ENCODE peak calls at places on chromosome 15, in four cellular contexts. One of them, this sample, is unnamed.

GRCh38 chr15:74954515-74954914 is 2.1 kb downstream of the RPP25 start:
- DNase-seq in SK-N-SH: peak; percentile 79
- DNase-seq in H1: no peak
- DNase-seq in K562: peak; percentile 93
- DNase-seq in this sample: no peak

GRCh38 chr15:95511680-95512079 is 818.8 kb upstream of the NR2F2 start:
- DNase-seq in SK-N-SH: no peak
- DNase-seq in H1: no peak
- DNase-seq in K562: no peak
- DNase-seq in this sample: no peak

GRCh38 chr15:78320173-78320572 is 20.0 kb upstream of the CRABP1 start:
- DNase-seq in SK-N-SH: no peak
- DNase-seq in H1: no peak
- DNase-seq in K562: no peak
- DNase-seq in this sample: no peak

GRCh38 chr15:55221090-55222011 is 24.6 kb upstream of the RSL24D1 start:
- DNase-seq in SK-N-SH: no peak
- DNase-seq in H1: no peak
- DNase-seq in K562: no peak
- DNase-seq in this sample: no peak

GRCh38 chr15:51137024-51137423 is 42.3 kb upstream of the TNFAIP8L3 start:
- DNase-seq in SK-N-SH: no peak
- DNase-seq in H1: no peak
- DNase-seq in K562: no peak
- DNase-seq in this sample: no peak

GRCh38 chr15:25728816-25729215 is 134.3 kb downstream of the ATP10A start:
- DNase-seq in SK-N-SH: no peak
- DNase-seq in H1: no peak
- DNase-seq in K562: no peak
- DNase-seq in this sample: no peak

GRCh38 chr15:50996641-50997040 is 88.2 kb downstream of the AP4E1 start:
- DNase-seq in SK-N-SH: no peak
- DNase-seq in H1: no peak
- DNase-seq in K562: no peak
- DNase-seq in this sample: no peak

GRCh38 chr15:63223463-63223862 is 34.1 kb downstream of the RAB8B start:
- DNase-seq in SK-N-SH: no peak
- DNase-seq in H1: no peak
- DNase-seq in K562: no peak
- DNase-seq in this sample: no peak

GRCh38 chr15:60648928-60649679 is 170.2 kb upstream of the ICE2 start:
- DNase-seq in SK-N-SH: no peak
- DNase-seq in H1: no peak
- DNase-seq in K562: no peak
- DNase-seq in this sample: no peak

GRCh38 chr15:85858586-85859375 is 64.1 kb upstream of the KLHL25 start:
- DNase-seq in SK-N-SH: peak; percentile 83
- DNase-seq in H1: peak; percentile 90
- DNase-seq in K562: peak; percentile 78
- DNase-seq in this sample: peak; percentile 85

GRCh38 chr15:72139667-72140066 is 21.5 kb downstream of the SENP8 start:
- DNase-seq in SK-N-SH: no peak
- DNase-seq in H1: no peak
- DNase-seq in K562: no peak
- DNase-seq in this sample: no peak

GRCh38 chr15:31325432-31325975 is 1.1 kb upstream of the KLF13 start:
- DNase-seq in SK-N-SH: peak; percentile 82
- DNase-seq in H1: no peak
- DNase-seq in K562: peak; percentile 28
- DNase-seq in this sample: peak; percentile 47

GRCh38 chr15:48681274-48681840 is 35.8 kb upstream of the FBN1 start:
- DNase-seq in SK-N-SH: peak; percentile 14
- DNase-seq in H1: no peak
- DNase-seq in K562: no peak
- DNase-seq in this sample: no peak

GRCh38 chr15:69578792-69579587 is 126.4 kb downstream of the RPLP1 start:
- DNase-seq in SK-N-SH: no peak
- DNase-seq in H1: no peak
- DNase-seq in K562: no peak
- DNase-seq in this sample: no peak

GRCh38 chr15:52287114-52287513 is 8.5 kb downstream of the MYO5C start:
- DNase-seq in SK-N-SH: no peak
- DNase-seq in H1: peak; percentile 19
- DNase-seq in K562: no peak
- DNase-seq in this sample: no peak

GRCh38 chr15:82952156-82953081 is at the start of gene HOMER2:
- DNase-seq in SK-N-SH: peak; percentile 91
- DNase-seq in H1: peak; percentile 71
- DNase-seq in K562: no peak
- DNase-seq in this sample: peak; percentile 50

GRCh38 chr15:84606653-84607120 is 5.9 kb downstream of the ZSCAN2 start:
- DNase-seq in SK-N-SH: no peak
- DNase-seq in H1: no peak
- DNase-seq in K562: no peak
- DNase-seq in this sample: no peak

GRCh38 chr15:73517566-73517965 is 74.6 kb downstream of the REC114 start:
- DNase-seq in SK-N-SH: no peak
- DNase-seq in H1: no peak
- DNase-seq in K562: no peak
- DNase-seq in this sample: no peak

GRCh38 chr15:51907136-51907862 is 64.3 kb downstream of the LEO1 start:
- DNase-seq in SK-N-SH: no peak
- DNase-seq in H1: no peak
- DNase-seq in K562: peak; percentile 23
- DNase-seq in this sample: no peak

GRCh38 chr15:27842526-27842925 is 256.6 kb downstream of the OCA2 start:
- DNase-seq in SK-N-SH: no peak
- DNase-seq in H1: no peak
- DNase-seq in K562: no peak
- DNase-seq in this sample: no peak

GRCh38 chr15:31031471-31032064 is 40.1 kb upstream of the MTMR10 start:
- DNase-seq in SK-N-SH: no peak
- DNase-seq in H1: no peak
- DNase-seq in K562: no peak
- DNase-seq in this sample: no peak

GRCh38 chr15:58528197-58528870 is 96.5 kb downstream of the LIPC start:
- DNase-seq in SK-N-SH: no peak
- DNase-seq in H1: no peak
- DNase-seq in K562: no peak
- DNase-seq in this sample: no peak

GRCh38 chr15:92611995-92612745 is 43.4 kb downstream of the FAM174B start:
- DNase-seq in SK-N-SH: peak; percentile 61
- DNase-seq in H1: no peak
- DNase-seq in K562: no peak
- DNase-seq in this sample: no peak

GRCh38 chr15:73873889-73874511 is 636 bp downstream of the TBC1D21 start:
- DNase-seq in SK-N-SH: peak; percentile 55
- DNase-seq in H1: no peak
- DNase-seq in K562: peak; percentile 42
- DNase-seq in this sample: no peak

GRCh38 chr15:35078221-35078915 is 6.7 kb downstream of the NANOGP8 start:
- DNase-seq in SK-N-SH: peak; percentile 75
- DNase-seq in H1: no peak
- DNase-seq in K562: peak; percentile 70
- DNase-seq in this sample: peak; percentile 42

GRCh38 chr15:95663156-95663831 is 667.2 kb upstream of the NR2F2 start:
- DNase-seq in SK-N-SH: no peak
- DNase-seq in H1: no peak
- DNase-seq in K562: no peak
- DNase-seq in this sample: no peak

GRCh38 chr15:77483426-77483825 is 62.7 kb downstream of the HMG20A start:
- DNase-seq in SK-N-SH: no peak
- DNase-seq in H1: peak; percentile 49
- DNase-seq in K562: no peak
- DNase-seq in this sample: no peak

GRCh38 chr15:96054029-96054428 is 276.5 kb upstream of the NR2F2 start:
- DNase-seq in SK-N-SH: no peak
- DNase-seq in H1: peak; percentile 47
- DNase-seq in K562: peak; percentile 29
- DNase-seq in this sample: no peak

GRCh38 chr15:46442196-46442595 is 807.4 kb downstream of the SQOR start:
- DNase-seq in SK-N-SH: peak; percentile 1
- DNase-seq in H1: no peak
- DNase-seq in K562: no peak
- DNase-seq in this sample: no peak
- TF ChIP-seq TEAD4 in SK-N-SH: no peak
- TF ChIP-seq TEAD4 in H1: no peak
- TF ChIP-seq TEAD4 in K562: no peak
- TF ChIP-seq TEAD4 in this sample: no peak

DNA sequence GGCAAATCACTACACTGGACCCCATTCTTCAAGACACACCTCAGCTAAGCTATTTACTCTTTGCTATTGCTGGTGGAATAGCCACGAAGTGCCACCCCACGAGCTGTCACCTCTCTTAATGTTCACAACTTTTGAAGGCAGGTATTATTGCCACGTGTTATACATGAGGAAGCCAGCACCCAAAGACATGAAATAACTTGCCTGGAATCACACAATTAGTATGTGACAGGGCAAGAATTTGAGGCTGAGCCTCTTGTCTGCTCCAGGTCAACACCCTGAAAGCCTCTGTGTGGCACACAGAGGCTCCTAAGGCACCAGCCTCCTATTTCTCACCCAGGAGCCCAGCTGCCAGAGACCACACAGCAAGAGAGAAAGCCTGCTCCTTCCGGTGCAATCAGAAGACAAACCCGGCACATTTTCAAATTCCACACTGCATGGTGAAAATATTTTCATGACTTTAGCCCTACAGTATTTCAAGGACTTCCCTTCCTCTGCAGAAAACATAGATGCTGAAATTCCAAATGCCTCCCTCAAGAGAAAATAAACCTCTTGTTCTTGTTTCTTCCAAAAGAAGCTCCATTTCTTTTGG is 84.9 kb upstream of the THBS1 start:
- DNase-seq in SK-N-SH: no peak
- DNase-seq in H1: no peak
- DNase-seq in K562: no peak
- DNase-seq in this sample: no peak
- TF ChIP-seq TEAD4 in SK-N-SH: no peak
- TF ChIP-seq TEAD4 in H1: no peak
- TF ChIP-seq TEAD4 in K562: no peak
- TF ChIP-seq TEAD4 in this sample: no peak

DNA sequence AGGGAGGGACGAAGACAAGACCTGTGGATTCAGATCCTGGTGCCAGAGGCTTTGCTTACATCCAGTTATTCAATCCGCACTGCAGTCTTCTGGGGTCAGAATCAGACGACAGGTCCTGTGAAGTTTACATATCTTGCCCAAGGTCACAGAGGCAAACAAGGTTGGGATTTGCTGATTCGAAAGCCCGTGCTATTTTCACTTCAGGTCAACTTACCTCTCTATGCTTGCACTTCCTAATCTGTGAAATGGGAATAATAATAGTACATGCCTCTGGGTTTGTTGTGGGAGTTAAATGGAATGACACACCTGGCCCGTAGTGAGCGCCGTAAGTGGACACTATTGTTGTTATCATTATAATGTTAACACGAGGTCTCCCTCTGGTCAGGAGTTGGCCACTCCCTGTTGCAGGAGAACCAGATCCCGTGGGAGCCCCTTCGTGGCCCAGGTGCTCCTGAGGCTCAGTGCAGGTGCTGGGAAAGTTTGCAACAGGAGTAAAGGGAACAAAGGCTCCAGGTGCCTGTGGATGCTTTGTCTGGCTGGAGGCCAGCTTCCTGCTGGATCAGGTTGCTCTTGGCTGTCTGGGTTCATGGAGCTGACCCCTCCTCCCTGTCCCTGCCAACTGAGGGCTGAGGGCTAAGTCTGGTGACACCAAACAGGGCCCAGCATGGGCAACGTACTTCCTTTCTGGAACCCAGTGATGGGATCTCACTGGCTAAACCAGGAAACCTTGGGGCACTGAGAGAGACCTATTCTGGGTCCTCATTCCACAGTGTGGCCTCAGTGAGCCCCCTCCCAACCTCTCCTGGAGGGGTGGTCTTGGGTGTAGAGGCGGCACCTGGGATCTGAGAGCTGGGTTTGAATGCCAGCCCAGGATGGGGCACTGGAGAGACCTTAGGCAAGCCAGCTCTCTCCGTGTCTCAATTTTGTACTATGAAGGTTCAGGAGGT is 40.1 kb upstream of the SEMA4B start:
- DNase-seq in SK-N-SH: no peak
- DNase-seq in H1: peak; percentile 55
- DNase-seq in K562: no peak
- DNase-seq in this sample: peak; percentile 56
- TF ChIP-seq TEAD4 in SK-N-SH: no peak
- TF ChIP-seq TEAD4 in H1: no peak
- TF ChIP-seq TEAD4 in K562: no peak
- TF ChIP-seq TEAD4 in this sample: no peak

DNA sequence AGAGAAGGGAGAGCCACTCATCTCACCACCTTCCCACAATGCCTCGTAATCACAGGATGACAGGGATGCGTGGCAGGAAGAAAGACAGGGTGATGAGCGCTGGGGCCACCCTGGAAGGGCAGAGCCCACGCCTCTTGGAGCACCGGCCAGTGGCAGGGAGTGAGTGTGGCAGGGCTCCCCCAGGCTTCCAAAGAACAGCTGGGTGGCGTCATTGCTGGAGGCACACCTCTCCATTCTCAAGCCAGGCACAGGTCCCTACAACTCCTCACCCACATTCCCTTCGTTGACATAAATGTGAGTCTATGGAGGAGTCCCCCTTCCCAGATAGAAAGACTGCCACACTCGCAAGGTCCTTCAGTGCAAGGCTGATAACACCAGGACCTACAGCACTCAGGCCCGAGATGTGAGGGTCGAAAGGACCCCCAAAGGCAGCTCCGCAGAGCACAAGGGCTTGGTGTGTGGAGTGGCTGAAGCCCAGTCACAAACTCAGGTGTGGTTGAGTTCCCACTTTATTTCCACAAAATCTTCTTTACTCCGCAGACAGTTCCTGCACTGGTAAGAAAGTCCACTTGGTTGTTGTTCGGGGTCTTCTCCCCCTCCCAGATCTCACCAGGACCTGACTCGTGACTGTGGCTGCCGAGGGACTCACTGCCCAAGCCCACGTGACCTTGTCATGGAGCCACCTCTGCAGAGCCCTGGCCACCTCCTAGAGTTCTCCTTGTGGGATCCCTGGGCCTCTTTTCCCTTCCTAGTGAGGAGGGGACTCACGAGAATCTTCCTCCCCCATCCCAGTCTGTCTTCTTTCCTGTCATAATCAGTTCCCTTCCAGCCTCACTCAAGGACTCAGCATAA is 22.4 kb upstream of the CORO2B start:
- DNase-seq in SK-N-SH: no peak
- DNase-seq in H1: no peak
- DNase-seq in K562: no peak
- DNase-seq in this sample: no peak
- TF ChIP-seq TEAD4 in SK-N-SH: no peak
- TF ChIP-seq TEAD4 in H1: no peak
- TF ChIP-seq TEAD4 in K562: no peak
- TF ChIP-seq TEAD4 in this sample: no peak

DNA sequence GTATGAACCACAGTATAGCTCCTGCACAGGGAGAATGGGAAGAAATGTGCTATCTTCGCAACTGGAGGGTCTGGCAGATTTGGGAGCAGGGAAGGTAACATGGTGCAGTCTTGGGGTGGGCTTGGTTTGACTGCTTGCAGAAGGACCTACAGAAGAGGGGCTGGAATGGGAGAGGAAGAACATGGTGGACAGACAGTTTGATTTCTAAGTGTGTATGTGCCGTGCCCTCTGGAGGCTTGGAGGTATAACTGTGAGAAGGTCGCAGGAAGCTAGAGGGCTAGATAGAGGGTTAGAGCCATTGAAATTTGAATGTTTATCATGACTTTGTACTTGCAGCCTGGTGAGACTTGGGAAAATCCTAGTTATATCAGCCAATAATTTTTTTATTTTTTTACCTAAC is 169.2 kb downstream of the SQOR start:
- DNase-seq in SK-N-SH: no peak
- DNase-seq in H1: no peak
- DNase-seq in K562: no peak
- DNase-seq in this sample: no peak
- TF ChIP-seq TEAD4 in SK-N-SH: no peak
- TF ChIP-seq TEAD4 in H1: no peak
- TF ChIP-seq TEAD4 in K562: no peak
- TF ChIP-seq TEAD4 in this sample: no peak

This sample was measured in WTC11.